ENCODE peak calls at places on chromosomes 2 and 18, in four cellular contexts. S is fibroblast of mammary gland, Q is testis, C is foreskin keratinocyte. M is an unnamed sample.

GRCh38 chr2:33873206-33873605 is 274.1 kb upstream of the FAM98A start:
- DNase-seq in S (no peak), Q (no peak), C (no peak), M (no peak)

GRCh38 chr2:162938387-162938786 is 99.8 kb upstream of the KCNH7 start:
- DNase-seq in S (no peak), C (no peak), Q (no peak), M (peak; percentile 31)

GRCh38 chr2:143428700-143429099 is 299.5 kb downstream of the ARHGAP15 start:
- DNase-seq in Q (no peak), S (peak; percentile 36), C (peak; percentile 18), M (no peak)

GRCh38 chr2:181680937-181681811 is 857 bp upstream of the NEUROD1 start:
- DNase-seq in S (no peak), C (peak; percentile 13), Q (no peak), M (no peak)

GRCh38 chr18:3458378-3458777 is 8.4 kb downstream of the TGIF1 start:
- DNase-seq in S (no peak), Q (no peak), C (no peak), M (no peak)

GRCh38 chr2:54675738-54676137 is 47.7 kb upstream of the EML6 start:
- DNase-seq in Q (no peak), S (no peak), C (no peak), M (no peak)

GRCh38 chr2:61055557-61055956 is 10.1 kb upstream of the SANBR start:
- DNase-seq in Q (no peak), C (no peak), S (no peak), M (no peak)

GRCh38 chr2:170966648-170967396 is 37.8 kb downstream of the GORASP2 start:
- DNase-seq in S (no peak), C (no peak), Q (peak; percentile 48), M (peak; percentile 18)

GRCh38 chr2:175865716-175866115 is 136.4 kb downstream of the LNPK start:
- DNase-seq in C (no peak), S (no peak), Q (no peak), M (no peak)

GRCh38 chr2:67790622-67791021 is 272.2 kb downstream of the C1D start:
- DNase-seq in S (peak; percentile 91), C (peak; percentile 49), Q (no peak), M (no peak)

GRCh38 chr2:10514287-10514686 is 66.2 kb upstream of the ODC1 start:
- DNase-seq in S (no peak), Q (no peak), C (no peak), M (no peak)

GRCh38 chr2:237923507-237924163 is 43.2 kb upstream of the UBE2F start:
- DNase-seq in Q (peak; percentile 80), C (peak; percentile 30), S (peak; percentile 71), M (peak; percentile 80)

GRCh38 chr2:184113691-184114403 is 484.5 kb upstream of the ZNF804A start:
- DNase-seq in Q (no peak), C (peak; percentile 57), S (no peak), M (no peak)

GRCh38 chr18:74722237-74722636 is 124.6 kb downstream of the ZNF407 start:
- DNase-seq in Q (no peak), C (no peak), S (peak; percentile 71), M (peak; percentile 54)

GRCh38 chr2:145137211-145137610 is 617.3 kb upstream of the ZEB2 start:
- DNase-seq in C (peak; percentile 51), S (no peak), Q (no peak), M (no peak)

GRCh38 chr2:24917086-24917485 is 3.0 kb downstream of the ADCY3 start:
- DNase-seq in S (no peak), Q (no peak), C (no peak), M (no peak)

GRCh38 chr18:14962626-14963025 is 214.7 kb downstream of the ANKRD30B start:
- DNase-seq in S (no peak), Q (no peak), C (no peak), M (no peak)

GRCh38 chr2:190812506-190813294 is 67.9 kb upstream of the GLS start:
- DNase-seq in Q (no peak), S (peak; percentile 21), C (no peak), M (no peak)

GRCh38 chr2:197707316-197708213 is 2.4 kb downstream of the MARS2 start:
- DNase-seq in Q (no peak), C (peak; percentile 52), S (peak; percentile 74), M (peak; percentile 39)

GRCh38 chr2:112946086-112946485 is 31.7 kb upstream of the IL36G start:
- DNase-seq in S (no peak), Q (no peak), C (no peak), M (no peak)

GRCh38 chr2:128667391-128667790 is 348.7 kb upstream of the HS6ST1 start:
- DNase-seq in Q (no peak), C (no peak), S (no peak), M (no peak)

GRCh38 chr18:68991281-68991680 is 193.4 kb downstream of the CCDC102B start:
- DNase-seq in C (no peak), Q (no peak), S (peak; percentile 75), M (no peak)

GRCh38 chr2:203751886-203752285 is 45.4 kb downstream of the CD28 start:
- DNase-seq in S (peak; percentile 48), C (no peak), Q (no peak), M (no peak)

GRCh38 chr2:64666810-64667438 is 13.2 kb upstream of the SERTAD2 start:
- DNase-seq in C (no peak), Q (no peak), S (no peak), M (peak; percentile 76)

GRCh38 chr2:206846331-206846730 is 80.9 kb downstream of the FASTKD2 start:
- DNase-seq in Q (no peak), S (no peak), C (no peak), M (no peak)

GRCh38 chr18:9613550-9614400 is 584 bp downstream of the PPP4R1 start:
- DNase-seq in C (peak; percentile 72), S (no peak), Q (peak; percentile 48), M (peak; percentile 43)

GRCh38 chr2:20593072-20594034 is 57.5 kb downstream of the HS1BP3 start:
- DNase-seq in Q (peak; percentile 73), C (peak; percentile 97), S (peak; percentile 98), M (no peak)

GRCh38 chr2:30225131-30225762 is 6.1 kb upstream of the LBH start:
- DNase-seq in S (peak; percentile 58), Q (peak; percentile 58), C (no peak), M (peak; percentile 77)